ENCODE peak calls at places on chromosomes 12 and 14, in five cellular contexts. One of them, this sample, is unnamed.

GRCh38 chr12:53481957-53482586 is 17.2 kb downstream of the MAP3K12 start:
- DNase-seq in HCT116: no peak
- DNase-seq in osteocyte: no peak
- DNase-seq in progenitor cell of endocrine pancreas: no peak
- DNase-seq in lung: no peak
- DNase-seq in this sample: no peak

GRCh38 chr14:48304729-48305128 is 629.3 kb upstream of the MDGA2 start:
- DNase-seq in lung: no peak
- DNase-seq in osteocyte: no peak
- DNase-seq in progenitor cell of endocrine pancreas: no peak
- DNase-seq in HCT116: no peak
- DNase-seq in this sample: no peak

GRCh38 chr14:92497391-92497790 is 16.2 kb upstream of the RIN3 start:
- DNase-seq in lung: no peak
- DNase-seq in progenitor cell of endocrine pancreas: no peak
- DNase-seq in HCT116: no peak
- DNase-seq in osteocyte: no peak
- DNase-seq in this sample: peak

GRCh38 chr14:68787235-68787727 is 5.6 kb downstream of the ZFP36L1 start:
- DNase-seq in lung: no peak
- DNase-seq in progenitor cell of endocrine pancreas: no peak
- DNase-seq in osteocyte: no peak
- DNase-seq in HCT116: no peak
- DNase-seq in this sample: peak

GRCh38 chr12:88595697-88596096 is 15.4 kb upstream of the KITLG start:
- DNase-seq in osteocyte: no peak
- DNase-seq in progenitor cell of endocrine pancreas: no peak
- DNase-seq in HCT116: no peak
- DNase-seq in lung: no peak
- DNase-seq in this sample: no peak

GRCh38 chr14:76389841-76390240 is 13.9 kb downstream of the ESRRB start:
- DNase-seq in lung: no peak
- DNase-seq in osteocyte: no peak
- DNase-seq in progenitor cell of endocrine pancreas: no peak
- DNase-seq in HCT116: no peak
- DNase-seq in this sample: no peak

GRCh38 chr12:65605019-65605418 is 219.3 kb upstream of the HMGA2 start:
- DNase-seq in osteocyte: no peak
- DNase-seq in progenitor cell of endocrine pancreas: no peak
- DNase-seq in HCT116: no peak
- DNase-seq in lung: no peak
- DNase-seq in this sample: no peak

GRCh38 chr14:51554953-51555352 is 96.8 kb upstream of the FRMD6 start:
- DNase-seq in progenitor cell of endocrine pancreas: no peak
- DNase-seq in osteocyte: no peak
- DNase-seq in lung: no peak
- DNase-seq in HCT116: no peak
- DNase-seq in this sample: no peak

GRCh38 chr14:62002636-62003035 is 240.4 kb downstream of the SNAPC1 start:
- DNase-seq in HCT116: no peak
- DNase-seq in osteocyte: no peak
- DNase-seq in progenitor cell of endocrine pancreas: no peak
- DNase-seq in lung: no peak
- DNase-seq in this sample: no peak

GRCh38 chr12:19719650-19720049 is 280.4 kb downstream of the AEBP2 start:
- DNase-seq in HCT116: no peak
- DNase-seq in lung: no peak
- DNase-seq in progenitor cell of endocrine pancreas: no peak
- DNase-seq in osteocyte: no peak
- DNase-seq in this sample: no peak

GRCh38 chr12:88185988-88186387 is 43.9 kb downstream of the TMTC3 start:
- DNase-seq in HCT116: peak
- DNase-seq in progenitor cell of endocrine pancreas: no peak
- DNase-seq in lung: no peak
- DNase-seq in osteocyte: no peak
- DNase-seq in this sample: no peak

GRCh38 chr14:81436296-81437138 is 36.4 kb upstream of the STON2 start:
- DNase-seq in lung: peak
- DNase-seq in progenitor cell of endocrine pancreas: peak
- DNase-seq in osteocyte: peak
- DNase-seq in HCT116: peak
- DNase-seq in this sample: peak

GRCh38 chr12:116642683-116643082 is 83.5 kb downstream of the MAP1LC3B2 start:
- DNase-seq in HCT116: no peak
- DNase-seq in progenitor cell of endocrine pancreas: no peak
- DNase-seq in lung: no peak
- DNase-seq in osteocyte: no peak
- DNase-seq in this sample: no peak

GRCh38 chr12:3604750-3605638 is 114.0 kb downstream of the PRMT8 start:
- DNase-seq in HCT116: no peak
- DNase-seq in lung: no peak
- DNase-seq in progenitor cell of endocrine pancreas: no peak
- DNase-seq in osteocyte: no peak
- DNase-seq in this sample: no peak

GRCh38 chr14:68757618-68758081 is 35.2 kb downstream of the ZFP36L1 start:
- DNase-seq in progenitor cell of endocrine pancreas: no peak
- DNase-seq in lung: no peak
- DNase-seq in osteocyte: no peak
- DNase-seq in HCT116: no peak
- DNase-seq in this sample: no peak

GRCh38 chr12:5567021-5567744 is 135.3 kb downstream of the NTF3 start:
- DNase-seq in progenitor cell of endocrine pancreas: no peak
- DNase-seq in HCT116: no peak
- DNase-seq in osteocyte: peak
- DNase-seq in lung: no peak
- DNase-seq in this sample: no peak

GRCh38 chr14:44657688-44658388 is 150.8 kb upstream of the FSCB start:
- DNase-seq in progenitor cell of endocrine pancreas: no peak
- DNase-seq in lung: no peak
- DNase-seq in osteocyte: no peak
- DNase-seq in HCT116: no peak
- DNase-seq in this sample: no peak

GRCh38 chr12:102957339-102958050 is at the start of gene ASCL1:
- DNase-seq in osteocyte: no peak
- DNase-seq in progenitor cell of endocrine pancreas: no peak
- DNase-seq in HCT116: no peak
- DNase-seq in lung: no peak
- DNase-seq in this sample: no peak

GRCh38 chr12:42118136-42118879 is 26.4 kb downstream of the GXYLT1 start:
- DNase-seq in lung: no peak
- DNase-seq in HCT116: no peak
- DNase-seq in osteocyte: no peak
- DNase-seq in progenitor cell of endocrine pancreas: no peak
- DNase-seq in this sample: no peak

GRCh38 chr14:71725802-71726638 is 206.2 kb upstream of the RGS6 start:
- DNase-seq in osteocyte: no peak
- DNase-seq in lung: no peak
- DNase-seq in progenitor cell of endocrine pancreas: no peak
- DNase-seq in HCT116: no peak
- DNase-seq in this sample: no peak

GRCh38 chr14:71716371-71716770 is 215.9 kb upstream of the RGS6 start:
- DNase-seq in progenitor cell of endocrine pancreas: no peak
- DNase-seq in HCT116: no peak
- DNase-seq in osteocyte: no peak
- DNase-seq in lung: no peak
- DNase-seq in this sample: no peak

GRCh38 chr14:71721791-71722190 is 210.4 kb upstream of the RGS6 start:
- DNase-seq in HCT116: no peak
- DNase-seq in progenitor cell of endocrine pancreas: no peak
- DNase-seq in osteocyte: no peak
- DNase-seq in lung: no peak
- DNase-seq in this sample: no peak

GRCh38 chr14:71722885-71723284 is 209.3 kb upstream of the RGS6 start:
- DNase-seq in lung: no peak
- DNase-seq in osteocyte: no peak
- DNase-seq in HCT116: no peak
- DNase-seq in progenitor cell of endocrine pancreas: no peak
- DNase-seq in this sample: no peak

DNA sequence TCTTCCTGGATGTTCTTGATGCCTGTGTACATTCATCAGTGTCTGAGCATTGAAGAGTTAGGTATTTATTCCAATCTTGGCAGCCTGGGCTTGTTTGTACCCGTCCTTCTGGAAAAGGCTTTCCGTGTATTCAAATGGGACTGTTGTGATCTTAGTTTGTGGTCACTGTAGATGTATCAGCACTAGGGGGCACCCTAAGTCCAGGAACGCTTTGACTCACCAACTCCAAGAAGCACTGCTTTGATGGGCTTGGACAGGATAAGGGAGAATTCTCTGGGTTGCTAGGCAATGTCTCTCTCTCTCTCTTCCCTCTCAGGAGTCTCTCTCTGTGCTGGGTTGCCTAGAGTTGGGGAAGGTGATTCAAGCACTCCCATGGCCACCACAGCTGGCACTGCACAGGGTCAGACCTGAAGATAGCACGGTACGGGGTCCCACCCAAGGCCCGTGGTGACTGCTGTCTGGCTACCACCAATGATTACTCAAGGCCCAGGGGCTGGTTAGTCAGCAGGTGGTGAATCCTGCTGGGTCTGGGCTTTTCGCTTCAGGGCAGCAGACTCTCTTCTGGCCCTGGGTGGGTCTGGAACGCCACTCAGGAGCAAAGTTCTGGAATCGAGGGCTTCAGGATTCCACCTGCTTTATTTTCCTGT is 211.1 kb upstream of the RGS6 start:
- DNase-seq in lung: peak
- DNase-seq in osteocyte: no peak
- DNase-seq in progenitor cell of endocrine pancreas: no peak
- DNase-seq in HCT116: peak
- DNase-seq in this sample: no peak
- TF ChIP-seq CTCF in lung: peak
- TF ChIP-seq CTCF in osteocyte: peak
- TF ChIP-seq CTCF in progenitor cell of endocrine pancreas: peak
- TF ChIP-seq CTCF in HCT116: peak
- TF ChIP-seq CTCF in this sample: peak

DNA sequence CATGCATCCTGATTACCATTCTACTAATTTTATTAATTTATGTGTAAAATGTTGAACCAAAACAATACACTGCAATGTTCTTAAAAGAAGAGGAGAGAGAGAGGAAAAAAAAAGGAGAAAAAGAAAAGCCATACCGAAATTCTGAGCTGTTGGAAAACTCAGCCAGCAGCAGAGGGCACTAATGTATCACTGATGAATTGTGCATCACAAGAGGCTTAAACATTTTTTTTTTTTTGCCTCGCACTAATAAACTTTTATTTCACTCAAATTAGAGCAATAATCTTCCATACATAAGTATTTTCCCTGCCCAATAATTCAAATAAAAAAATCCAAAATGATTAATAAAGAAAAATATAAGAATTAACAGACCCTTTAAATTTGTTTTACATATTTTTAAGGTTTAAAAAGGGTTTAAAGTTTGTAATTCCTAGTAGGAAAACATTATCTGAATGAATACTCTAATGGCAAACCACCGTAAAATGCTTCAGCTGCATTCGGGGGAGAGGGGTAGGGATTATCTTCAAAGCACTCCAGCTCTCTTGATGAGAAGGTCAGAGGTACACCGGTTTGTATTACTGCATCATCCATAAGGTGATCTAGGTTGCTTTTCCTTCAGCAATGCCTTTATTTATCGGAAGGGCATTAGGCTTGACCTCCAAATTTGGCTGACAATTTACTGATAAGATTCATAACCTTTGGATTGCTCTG is 41.9 kb downstream of the ATP23 start:
- DNase-seq in lung: no peak
- DNase-seq in progenitor cell of endocrine pancreas: no peak
- DNase-seq in osteocyte: no peak
- DNase-seq in HCT116: peak
- DNase-seq in this sample: no peak
- TF ChIP-seq CTCF in lung: peak
- TF ChIP-seq CTCF in progenitor cell of endocrine pancreas: peak
- TF ChIP-seq CTCF in osteocyte: peak
- TF ChIP-seq CTCF in HCT116: peak
- TF ChIP-seq CTCF in this sample: peak

DNA sequence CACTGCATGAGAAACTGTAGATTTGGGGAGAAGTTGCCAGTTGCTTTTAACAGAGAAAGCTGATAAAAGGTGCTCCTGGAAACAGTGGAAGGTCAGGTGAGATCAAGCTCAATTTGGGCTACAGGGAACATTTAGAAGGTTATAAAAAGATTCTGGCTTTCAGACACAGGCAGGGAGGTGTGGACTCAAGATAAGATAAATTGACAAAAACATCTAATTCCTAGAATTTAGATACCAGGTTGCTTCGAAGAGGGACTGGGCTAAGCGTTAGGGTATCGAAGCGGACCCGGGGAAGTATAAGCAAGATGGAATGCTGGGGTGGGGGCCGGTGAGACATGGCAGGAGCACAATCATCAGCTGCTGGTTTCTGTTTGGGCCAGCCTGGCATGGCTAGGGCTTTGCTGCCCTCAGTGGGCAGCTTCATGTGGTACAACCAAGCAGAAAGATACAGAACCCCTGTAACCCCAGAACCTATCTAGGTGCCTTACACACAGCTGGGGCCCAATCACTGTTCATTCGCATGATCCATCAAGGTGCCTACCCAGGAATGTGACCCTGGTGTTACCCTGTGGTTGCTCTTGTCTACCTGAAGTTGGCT is 15.0 kb upstream of the CELA1 start:
- DNase-seq in progenitor cell of endocrine pancreas: no peak
- DNase-seq in lung: no peak
- DNase-seq in HCT116: no peak
- DNase-seq in osteocyte: no peak
- DNase-seq in this sample: no peak
- TF ChIP-seq CTCF in progenitor cell of endocrine pancreas: no peak
- TF ChIP-seq CTCF in lung: no peak
- TF ChIP-seq CTCF in HCT116: no peak
- TF ChIP-seq CTCF in osteocyte: no peak
- TF ChIP-seq CTCF in this sample: no peak

GRCh38 chr12:64590183-64590582 is 20.1 kb upstream of the RASSF3 start:
- DNase-seq in lung: no peak
- DNase-seq in HCT116: no peak
- DNase-seq in osteocyte: no peak
- DNase-seq in progenitor cell of endocrine pancreas: no peak
- DNase-seq in this sample: no peak

GRCh38 chr12:64585085-64585484 is 25.2 kb upstream of the RASSF3 start:
- DNase-seq in HCT116: no peak
- DNase-seq in osteocyte: no peak
- DNase-seq in progenitor cell of endocrine pancreas: no peak
- DNase-seq in lung: no peak
- DNase-seq in this sample: no peak

GRCh38 chr12:64583395-64584172 is 26.7 kb upstream of the RASSF3 start:
- DNase-seq in progenitor cell of endocrine pancreas: no peak
- DNase-seq in lung: no peak
- DNase-seq in osteocyte: no peak
- DNase-seq in HCT116: no peak
- DNase-seq in this sample: no peak

GRCh38 chr12:64584173-64584555 is 26.1 kb upstream of the RASSF3 start:
- DNase-seq in osteocyte: no peak
- DNase-seq in lung: no peak
- DNase-seq in progenitor cell of endocrine pancreas: no peak
- DNase-seq in HCT116: no peak
- DNase-seq in this sample: no peak

DNA sequence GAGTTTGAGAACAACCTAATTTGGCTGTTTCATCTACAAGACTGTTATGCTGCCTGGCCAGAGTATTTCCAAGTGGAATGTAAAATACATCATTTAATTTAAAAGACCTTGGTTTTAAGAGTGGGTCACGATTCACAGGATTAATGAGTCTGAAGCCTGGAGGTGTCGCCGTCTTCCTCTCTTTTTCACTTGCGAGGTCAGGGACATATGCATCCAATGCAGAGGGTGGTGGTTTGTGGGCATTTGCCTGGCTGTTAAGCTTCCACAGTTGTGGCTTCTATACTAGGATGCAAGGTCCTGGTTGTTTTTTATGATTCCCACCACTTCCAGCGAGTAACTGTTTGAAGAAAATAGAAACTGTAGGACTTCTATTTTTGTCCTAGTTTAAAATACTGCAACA is 22.8 kb upstream of the RASSF3 start:
- DNase-seq in osteocyte: no peak
- DNase-seq in HCT116: no peak
- DNase-seq in progenitor cell of endocrine pancreas: no peak
- DNase-seq in lung: no peak
- DNase-seq in this sample: no peak
- TF ChIP-seq CTCF in osteocyte: no peak
- TF ChIP-seq CTCF in HCT116: peak
- TF ChIP-seq CTCF in progenitor cell of endocrine pancreas: no peak
- TF ChIP-seq CTCF in lung: no peak
- TF ChIP-seq CTCF in this sample: no peak

This sample was measured in type B pancreatic cell.